ENCODE peak calls at places on chromosomes 6 and 20, in six cellular contexts. C is A549, O is HepG2, G is K562, V is endothelial cell of umbilical vein, P is GM12878. D is an unnamed sample.

GRCh38 chr6:111987295-111987694 is 66.6 kb upstream of the CCN6 start:
- DNase-seq in C (no peak), V (peak; percentile 51), G (no peak), O (no peak), P (no peak), D (no peak)

GRCh38 chr6:158185729-158186456 is 17.7 kb downstream of the GTF2H5 start:
- DNase-seq in P (no peak), V (no peak), O (no peak), G (no peak), C (no peak), D (no peak)

GRCh38 chr20:25051386-25052155 is 6.4 kb downstream of the ACSS1 start:
- DNase-seq in V (no peak), C (no peak), G (no peak), O (no peak), P (no peak), D (no peak)

GRCh38 chr6:170297577-170298330 is 6.9 kb upstream of the DLL1 start:
- DNase-seq in P (no peak), C (no peak), G (no peak), O (no peak), V (no peak), D (no peak)

GRCh38 chr20:47235853-47236638 is 120.5 kb downstream of the ZMYND8 start:
- DNase-seq in V (no peak), G (no peak), O (no peak), P (no peak), C (no peak), D (no peak)

GRCh38 chr6:170445984-170446383 is 107.1 kb downstream of the PSMB1 start:
- DNase-seq in C (no peak), P (no peak), O (no peak), G (no peak), V (no peak), D (peak; percentile 48)

GRCh38 chr6:150668882-150669476 is 69.3 kb downstream of the PLEKHG1 start:
- DNase-seq in C (no peak), P (no peak), O (no peak), V (no peak), G (no peak), D (no peak)

GRCh38 chr20:1328680-1329330 is at the start of gene SDCBP2:
- DNase-seq in P (no peak), C (no peak), G (no peak), V (no peak), O (no peak), D (no peak)

GRCh38 chr6:119234457-119234856 is 115.1 kb downstream of the MAN1A1 start:
- DNase-seq in P (no peak), O (no peak), V (no peak), G (no peak), C (no peak), D (no peak)

GRCh38 chr6:127855542-127856159 is 45.2 kb downstream of the THEMIS start:
- DNase-seq in P (no peak), G (no peak), O (peak; percentile 24), V (peak; percentile 61), C (peak; percentile 20), D (peak; percentile 7)

GRCh38 chr6:108876929-108877775 is 28.9 kb downstream of the ARMC2 start:
- DNase-seq in V (no peak), P (no peak), G (no peak), C (no peak), O (no peak), D (no peak)

GRCh38 chr6:527989-528673 is 128.8 kb downstream of the HUS1B start:
- DNase-seq in P (no peak), V (no peak), O (no peak), C (no peak), G (no peak), D (no peak)

GRCh38 chr6:1614767-1615650 is 5.3 kb downstream of the FOXC1 start:
- DNase-seq in V (peak; percentile 65), P (no peak), O (no peak), G (no peak), C (no peak), D (no peak)

DNA sequence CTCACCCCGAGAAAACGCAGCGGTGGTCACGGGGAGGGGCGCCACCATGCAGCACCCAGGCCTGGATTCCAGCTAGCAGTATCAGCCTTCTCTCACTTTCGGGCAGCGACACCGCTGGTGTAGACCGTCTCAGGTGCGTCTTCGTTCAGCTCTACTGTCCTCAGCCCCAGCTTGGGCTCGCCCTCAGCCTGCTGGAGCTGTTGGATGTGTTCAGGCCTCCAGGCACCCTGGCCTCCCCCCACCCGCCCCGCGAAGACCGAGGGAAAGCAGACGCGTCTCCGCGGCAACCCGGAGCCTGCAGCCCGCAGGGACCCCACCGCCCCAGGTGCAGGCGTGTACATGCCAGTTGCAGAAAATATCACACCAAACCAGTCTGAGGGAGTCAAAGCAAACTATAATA is 60.8 kb upstream of the CARMIL1 start:
- DNase-seq in V (no peak), O (no peak), G (no peak), P (no peak), C (no peak), D (no peak)
- TF ChIP-seq MYC in V (no peak), O (no peak), G (no peak), P (no peak), C (no peak), D (no peak)

DNA sequence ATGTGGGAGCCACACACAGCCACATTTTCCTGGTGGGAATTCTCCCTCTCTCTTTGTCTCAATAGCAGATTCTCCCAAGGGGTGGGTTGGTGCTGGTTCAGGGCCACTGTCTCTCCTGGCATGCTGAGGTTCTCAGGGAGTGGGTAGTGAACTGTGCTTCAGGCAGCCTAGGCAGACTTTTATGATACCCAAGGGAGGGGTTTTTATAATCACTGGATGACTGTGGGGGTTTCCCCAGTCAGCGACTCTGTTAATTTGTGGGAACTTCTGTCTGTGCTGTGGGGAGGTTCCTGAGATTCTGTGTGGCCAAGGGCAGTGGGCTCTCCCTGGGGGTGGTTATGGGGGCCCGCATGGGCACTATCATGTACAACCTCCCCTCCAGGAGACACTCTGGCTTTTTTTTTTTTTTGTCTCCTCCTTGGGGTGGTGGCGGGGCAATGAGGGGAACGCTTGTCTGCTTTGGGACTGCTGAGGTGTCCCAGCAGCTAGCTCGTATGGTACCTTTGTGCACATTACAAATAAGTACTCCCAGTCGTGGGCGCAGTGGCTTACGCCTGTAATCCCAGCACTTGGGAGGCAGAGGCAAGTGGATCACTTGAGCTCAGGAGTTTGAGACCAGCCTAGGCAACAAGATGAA is 10.0 kb downstream of the PTK7 start:
- DNase-seq in P (peak; percentile 47), O (no peak), G (no peak), C (no peak), V (no peak), D (peak; percentile 78)
- TF ChIP-seq MAX in P (no peak), O (no peak), G (no peak), C (no peak), V (no peak), D (no peak)

GRCh38 chr6:135936606-135937005 is 85.1 kb downstream of the PDE7B start:
- DNase-seq in V (peak; percentile 49), G (no peak), O (no peak), C (peak; percentile 82), P (no peak), D (no peak)
- TF ChIP-seq POLR2A in V (no peak), G (no peak), O (no peak), C (no peak), P (no peak), D (no peak)

GRCh38 chr6:116616757-116617093 is 446 bp downstream of the RSPH4A start:
- DNase-seq in V (no peak), C (peak; percentile 7), P (no peak), O (no peak), G (no peak), D (peak; percentile 10)
- TF ChIP-seq MYC in V (no peak), C (no peak), P (no peak), O (no peak), G (no peak), D (no peak)

DNA sequence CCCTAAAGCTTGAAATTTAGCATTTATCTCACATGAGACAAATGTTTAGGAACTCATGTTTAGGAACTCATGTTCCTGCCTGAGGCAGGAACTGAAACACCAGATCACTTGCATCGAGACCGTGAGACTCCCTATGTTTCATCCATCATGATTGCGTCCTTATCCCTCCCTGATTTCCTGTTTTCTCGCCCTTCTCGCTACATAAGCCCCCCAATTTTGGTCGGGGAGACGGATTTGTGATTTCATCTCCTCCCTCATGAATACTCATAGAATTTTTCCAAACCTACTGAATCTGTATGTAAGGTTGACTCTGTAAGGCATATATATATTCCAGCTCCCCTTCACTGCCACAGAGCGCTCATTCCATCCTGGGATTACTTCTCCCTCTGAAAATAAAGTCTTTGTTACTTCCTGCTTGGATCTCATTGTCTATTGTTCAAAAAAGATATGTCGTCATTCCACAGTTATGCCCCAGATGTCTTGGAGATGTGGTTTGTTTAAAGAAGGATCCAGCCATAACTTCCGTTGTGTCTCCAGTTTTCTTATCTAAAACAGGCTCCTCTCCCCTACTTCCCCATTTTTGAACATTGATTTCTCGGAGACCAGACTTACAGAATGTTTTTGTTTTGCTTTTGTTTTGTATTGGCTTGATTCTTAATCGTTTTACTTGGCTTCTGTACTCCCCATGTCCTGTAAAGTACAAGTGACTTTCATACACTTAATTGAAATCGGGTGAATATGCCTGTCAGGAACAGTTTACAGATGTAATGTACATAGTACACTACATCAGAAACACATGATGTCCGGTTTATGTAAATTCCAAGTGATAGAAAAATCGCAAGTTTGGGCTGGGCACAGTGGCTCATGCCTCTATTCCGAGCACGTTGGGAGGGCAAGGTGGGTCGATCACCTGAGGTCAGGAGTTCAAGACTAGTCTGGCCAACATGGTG is 118.7 kb downstream of the HFE start:
- DNase-seq in G (no peak), V (peak; percentile 92), O (peak; percentile 51), C (peak; percentile 84), P (no peak), D (peak; percentile 90)
- TF ChIP-seq MAX in G (no peak), V (no peak), O (no peak), C (no peak), P (no peak), D (no peak)

GRCh38 chr6:17974570-17975368 is 12.7 kb downstream of the KIF13A start:
- DNase-seq in G (no peak), O (no peak), V (no peak), P (no peak), C (no peak), D (no peak)

GRCh38 chr6:17968876-17969275 is 18.6 kb downstream of the KIF13A start:
- DNase-seq in G (no peak), P (no peak), V (no peak), O (no peak), C (no peak), D (no peak)

GRCh38 chr6:17971128-17972073 is 16.0 kb downstream of the KIF13A start:
- DNase-seq in O (no peak), G (no peak), P (no peak), V (peak; percentile 41), C (peak; percentile 29), D (no peak)

GRCh38 chr6:17972074-17972966 is 15.1 kb downstream of the KIF13A start:
- DNase-seq in G (no peak), P (no peak), V (peak; percentile 36), C (no peak), O (no peak), D (no peak)

DNA sequence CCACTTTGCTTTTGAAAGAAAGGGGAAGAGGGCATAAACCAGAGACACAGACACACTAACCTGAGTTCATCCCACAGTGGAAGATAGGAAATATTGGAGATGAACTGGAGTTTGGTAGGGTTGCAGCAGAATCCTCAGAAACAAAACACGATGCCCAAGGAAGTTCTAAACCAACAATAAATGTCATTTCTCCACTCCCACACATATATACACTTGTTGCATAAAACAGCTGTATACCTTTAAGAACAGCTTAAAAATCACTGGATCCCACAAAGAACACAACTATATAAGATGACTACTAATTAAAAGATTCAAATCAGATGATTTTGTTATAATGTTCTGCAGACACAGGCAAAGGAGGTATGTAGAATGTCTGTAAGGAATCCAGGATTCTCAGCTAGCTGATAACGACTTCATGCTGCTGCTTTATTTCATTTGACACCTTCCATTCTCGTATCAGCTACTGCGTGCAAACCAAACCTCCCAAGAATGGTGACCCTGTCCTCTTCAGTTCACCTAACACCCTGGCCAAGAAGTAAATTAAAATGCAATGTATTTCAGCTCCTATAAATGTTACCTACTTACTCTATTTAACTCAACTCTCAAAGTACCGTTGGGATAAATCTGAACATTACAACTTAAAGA is 14.3 kb downstream of the KIF13A start:
- DNase-seq in C (no peak), V (no peak), O (no peak), P (no peak), G (no peak), D (no peak)
- TF ChIP-seq POLR2A in C (no peak), V (no peak), O (no peak), P (no peak), G (no peak), D (no peak)